ENCODE peak calls at places on chromosomes 7 and 10, in four cellular contexts. One of them, this sample, is unnamed.

GRCh38 chr10:28914721-28915120 is 237.4 kb downstream of the BAMBI start:
- DNase-seq in Caki2: peak
- DNase-seq in left ventricle myocardium inferior: no peak
- DNase-seq in NCI-H226: no peak
- DNase-seq in this sample: no peak

GRCh38 chr7:2754912-2755311 is 66.9 kb downstream of the AMZ1 start:
- DNase-seq in Caki2: no peak
- DNase-seq in left ventricle myocardium inferior: no peak
- DNase-seq in NCI-H226: no peak
- DNase-seq in this sample: no peak

GRCh38 chr7:90766814-90767564 is 170.9 kb downstream of the CDK14 start:
- DNase-seq in Caki2: peak
- DNase-seq in left ventricle myocardium inferior: peak
- DNase-seq in NCI-H226: peak
- DNase-seq in this sample: no peak

GRCh38 chr10:57338823-57339558 is 928.7 kb downstream of the IPMK start:
- DNase-seq in Caki2: peak
- DNase-seq in left ventricle myocardium inferior: no peak
- DNase-seq in NCI-H226: no peak
- DNase-seq in this sample: no peak

GRCh38 chr10:37736120-37736519 is 121.3 kb downstream of the ZNF248 start:
- DNase-seq in Caki2: no peak
- DNase-seq in left ventricle myocardium inferior: no peak
- DNase-seq in NCI-H226: no peak
- DNase-seq in this sample: no peak

GRCh38 chr7:81956520-81956919 is 186.7 kb upstream of the HGF start:
- DNase-seq in Caki2: no peak
- DNase-seq in left ventricle myocardium inferior: no peak
- DNase-seq in NCI-H226: no peak
- DNase-seq in this sample: no peak

GRCh38 chr10:87656431-87657072 is 3.1 kb upstream of the PAPSS2 start:
- DNase-seq in Caki2: peak
- DNase-seq in left ventricle myocardium inferior: no peak
- DNase-seq in NCI-H226: peak
- DNase-seq in this sample: peak

GRCh38 chr10:68647928-68648327 is 73.1 kb upstream of the CCAR1 start:
- DNase-seq in Caki2: peak
- DNase-seq in left ventricle myocardium inferior: no peak
- DNase-seq in NCI-H226: peak
- DNase-seq in this sample: no peak

GRCh38 chr7:112337177-112337576 is 113.1 kb upstream of the IFRD1 start:
- DNase-seq in Caki2: no peak
- DNase-seq in left ventricle myocardium inferior: no peak
- DNase-seq in NCI-H226: no peak
- DNase-seq in this sample: no peak

GRCh38 chr7:33062023-33062781 is at the start of gene NT5C3A:
- DNase-seq in Caki2: no peak
- DNase-seq in left ventricle myocardium inferior: no peak
- DNase-seq in NCI-H226: peak
- DNase-seq in this sample: peak

GRCh38 chr10:69974551-69975155 is 78.0 kb upstream of the MACROH2A2 start:
- DNase-seq in Caki2: no peak
- DNase-seq in left ventricle myocardium inferior: no peak
- DNase-seq in NCI-H226: no peak
- DNase-seq in this sample: no peak

GRCh38 chr7:104548861-104549260 is 220.5 kb downstream of the LHFPL3 start:
- DNase-seq in Caki2: no peak
- DNase-seq in left ventricle myocardium inferior: no peak
- DNase-seq in NCI-H226: no peak
- DNase-seq in this sample: no peak

GRCh38 chr7:30914611-30915601 is 3.3 kb downstream of the AQP1 start:
- DNase-seq in Caki2: peak
- DNase-seq in left ventricle myocardium inferior: no peak
- DNase-seq in NCI-H226: peak
- DNase-seq in this sample: no peak

GRCh38 chr10:33352154-33352553 is 17.7 kb upstream of the NRP1 start:
- DNase-seq in Caki2: no peak
- DNase-seq in left ventricle myocardium inferior: no peak
- DNase-seq in NCI-H226: peak
- DNase-seq in this sample: no peak

GRCh38 chr7:2937701-2938513 is 93.8 kb upstream of the GNA12 start:
- DNase-seq in Caki2: no peak
- DNase-seq in left ventricle myocardium inferior: no peak
- DNase-seq in NCI-H226: no peak
- DNase-seq in this sample: no peak

GRCh38 chr7:140426130-140426529 is 22.3 kb downstream of the RAB19 start:
- DNase-seq in Caki2: no peak
- DNase-seq in left ventricle myocardium inferior: no peak
- DNase-seq in NCI-H226: no peak
- DNase-seq in this sample: no peak

GRCh38 chr10:6320320-6321010 is 117.7 kb downstream of the PFKFB3 start:
- DNase-seq in Caki2: peak
- DNase-seq in left ventricle myocardium inferior: no peak
- DNase-seq in NCI-H226: no peak
- DNase-seq in this sample: no peak

GRCh38 chr10:68742397-68742796 is 21.4 kb downstream of the CCAR1 start:
- DNase-seq in Caki2: no peak
- DNase-seq in left ventricle myocardium inferior: no peak
- DNase-seq in NCI-H226: no peak
- DNase-seq in this sample: no peak

GRCh38 chr10:123858039-123858740 is 33.4 kb downstream of the CPXM2 start:
- DNase-seq in Caki2: peak
- DNase-seq in left ventricle myocardium inferior: no peak
- DNase-seq in NCI-H226: no peak
- DNase-seq in this sample: no peak

GRCh38 chr10:52621635-52622079 is 150.9 kb downstream of the MBL2 start:
- DNase-seq in Caki2: no peak
- DNase-seq in left ventricle myocardium inferior: no peak
- DNase-seq in NCI-H226: no peak
- DNase-seq in this sample: no peak

GRCh38 chr10:53601260-53601875 is 828.8 kb upstream of the MBL2 start:
- DNase-seq in Caki2: peak
- DNase-seq in left ventricle myocardium inferior: no peak
- DNase-seq in NCI-H226: no peak
- DNase-seq in this sample: no peak

GRCh38 chr7:5388905-5389433 is 34.7 kb downstream of the TNRC18 start:
- DNase-seq in Caki2: no peak
- DNase-seq in left ventricle myocardium inferior: no peak
- DNase-seq in NCI-H226: no peak
- DNase-seq in this sample: no peak

GRCh38 chr10:112716924-112717348 is 233.1 kb upstream of the TCF7L2 start:
- DNase-seq in Caki2: peak
- DNase-seq in left ventricle myocardium inferior: no peak
- DNase-seq in NCI-H226: no peak
- DNase-seq in this sample: no peak

GRCh38 chr10:13074562-13075451 is 25.2 kb upstream of the OPTN start:
- DNase-seq in Caki2: peak
- DNase-seq in left ventricle myocardium inferior: peak
- DNase-seq in NCI-H226: peak
- DNase-seq in this sample: no peak